ENCODE peak calls at places on chromosomes 4 and X, in five cellular contexts. E, C, A, M and R are unnamed samples.
A peak's percentile ranks its signal among the peaks of the same experiment; 100 is the strongest.

GRCh38 chr4:100421356-100421978 is 96.4 kb downstream of the EMCN start:
- DNase-seq in E (peak; percentile 47), A (peak; percentile 31), M (no peak), C (no peak), R (peak; percentile 31)

GRCh38 chr4:153067376-153067775 is 131.3 kb downstream of the FHDC1 start:
- DNase-seq in C (no peak), M (no peak), E (peak; percentile 29), A (peak; percentile 45), R (no peak)

GRCh38 chrX:71235482-71235881 is 12.5 kb downstream of the GJB1 start:
- DNase-seq in C (no peak), M (no peak), E (no peak), A (no peak), R (no peak)

GRCh38 chrX:136620780-136621179 is 27.2 kb upstream of the CD40LG start:
- DNase-seq in C (no peak), A (no peak), M (no peak), E (no peak), R (no peak)

GRCh38 chr4:26238426-26238781 is 82.4 kb upstream of the RBPJ start:
- DNase-seq in M (no peak), E (no peak), A (no peak), C (no peak), R (no peak)

GRCh38 chr4:1329408-1330371 is 17.3 kb upstream of the UVSSA start:
- DNase-seq in M (no peak), C (no peak), E (peak; percentile 89), A (no peak), R (no peak)

GRCh38 chr4:73740353-73740778 is at the start of gene CXCL8:
- DNase-seq in A (peak; percentile 91), M (peak; percentile 38), E (peak; percentile 94), C (no peak), R (peak; percentile 76)

GRCh38 chr4:173448103-173448502 is 49.2 kb upstream of the SCRG1 start:
- DNase-seq in M (no peak), C (peak; percentile 89), A (peak; percentile 55), E (no peak), R (no peak)

GRCh38 chr4:8078109-8078494 is 80.5 kb downstream of the ABLIM2 start:
- DNase-seq in C (no peak), E (no peak), M (no peak), A (no peak), R (no peak)

GRCh38 chr4:1720163-1720983 is 750 bp downstream of the TMEM129 start:
- DNase-seq in A (peak; percentile 28), M (no peak), E (peak; percentile 30), C (peak; percentile 53), R (peak; percentile 80)

GRCh38 chrX:39049975-39050374 is 248.7 kb downstream of the MID1IP1 start:
- DNase-seq in A (no peak), C (no peak), M (no peak), E (no peak), R (no peak)
- TF ChIP-seq CTCF in A (no peak), C (no peak), M (no peak), E (no peak), R (no peak)

GRCh38 chrX:75226280-75226679 is 47.6 kb upstream of the UPRT start:
- DNase-seq in A (no peak), E (no peak), M (no peak), C (no peak), R (no peak)

GRCh38 chrX:75230296-75230695 is 43.6 kb upstream of the UPRT start:
- DNase-seq in C (no peak), M (no peak), E (peak; percentile 1), A (no peak), R (no peak)

GRCh38 chrX:75229774-75230173 is 44.1 kb upstream of the UPRT start:
- DNase-seq in A (no peak), M (no peak), E (no peak), C (no peak), R (no peak)

DNA sequence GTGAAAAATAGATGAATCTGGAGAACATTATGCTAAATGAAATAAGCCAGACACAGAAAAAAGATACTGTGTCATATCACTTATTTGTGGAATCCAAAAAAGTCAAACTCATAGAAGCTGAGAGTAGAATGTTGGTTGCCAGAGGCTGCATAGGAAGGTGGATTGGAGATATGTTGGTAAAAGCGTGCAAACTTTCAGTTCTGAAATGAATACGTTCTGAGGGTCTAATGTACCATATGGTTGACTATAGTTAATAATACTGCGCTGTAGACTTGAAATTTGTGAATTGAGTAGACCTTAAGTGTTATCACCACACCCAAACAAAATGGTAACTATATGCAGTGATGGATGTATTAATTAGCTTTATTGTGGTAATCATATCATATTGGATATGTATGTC is 45.0 kb upstream of the UPRT start:
- DNase-seq in C (no peak), E (no peak), A (no peak), M (no peak), R (no peak)
- TF ChIP-seq CTCF in C (no peak), E (no peak), A (no peak), M (no peak), R (no peak)

DNA sequence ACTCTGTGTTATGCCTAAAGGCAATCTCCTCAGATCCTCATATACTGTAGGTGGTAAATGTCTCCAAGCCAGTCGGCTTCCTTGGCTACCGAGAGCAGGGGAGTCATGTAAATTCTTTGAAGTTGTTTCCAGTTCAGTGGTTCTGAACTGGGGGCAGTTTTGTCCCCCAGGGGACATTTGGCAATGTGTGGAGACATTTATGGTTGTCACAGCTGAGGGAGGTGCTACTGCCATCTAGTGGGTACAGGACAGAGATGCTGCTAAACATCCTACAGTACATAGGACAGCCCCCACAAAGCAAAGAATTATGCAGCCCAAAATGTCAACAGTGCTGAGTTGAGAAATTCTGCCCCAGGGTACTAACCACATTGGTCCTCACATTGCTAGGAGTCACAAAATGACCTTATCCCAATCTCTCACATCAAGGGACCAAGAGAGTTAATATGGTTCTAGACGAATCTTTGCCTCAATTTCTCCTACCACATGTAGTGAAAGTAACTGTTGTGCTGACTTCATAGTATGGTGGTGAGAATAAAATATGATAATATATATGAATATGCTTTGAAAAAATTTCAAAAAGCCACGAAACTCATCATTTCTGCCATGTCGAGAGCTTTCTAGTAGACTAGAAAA is 104.4 kb upstream of the ARHGAP24 start:
- DNase-seq in C (peak; percentile 69), E (peak; percentile 64), A (peak; percentile 18), M (no peak), R (peak; percentile 69)
- TF ChIP-seq CTCF in C (peak; percentile 96), E (peak; percentile 96), A (peak; percentile 57), M (peak; percentile 75), R (peak; percentile 69)

DNA sequence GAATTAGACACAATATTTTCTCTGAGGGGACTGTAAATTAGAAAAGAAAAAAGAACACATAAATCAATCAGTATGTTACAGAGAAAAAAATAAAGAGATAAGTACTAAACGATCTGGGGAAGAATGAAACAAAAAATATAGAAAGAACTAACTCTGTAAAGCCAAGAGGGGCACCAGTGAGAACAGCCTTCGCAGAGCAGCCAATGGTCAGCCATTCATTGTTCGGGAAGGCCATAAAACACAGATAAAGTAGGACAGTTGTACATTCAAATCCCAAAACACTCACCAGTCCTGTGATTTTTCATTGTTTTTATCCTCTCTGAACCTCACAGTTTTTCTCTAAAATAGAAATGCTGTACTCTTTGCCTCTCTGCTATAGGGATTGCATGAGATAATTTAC is 127.9 kb downstream of the NEK1 start:
- DNase-seq in E (no peak), A (peak; percentile 15), M (no peak), C (no peak), R (no peak)
- TF ChIP-seq CTCF in E (no peak), A (peak; percentile 28), M (no peak), C (peak; percentile 32), R (no peak)

DNA sequence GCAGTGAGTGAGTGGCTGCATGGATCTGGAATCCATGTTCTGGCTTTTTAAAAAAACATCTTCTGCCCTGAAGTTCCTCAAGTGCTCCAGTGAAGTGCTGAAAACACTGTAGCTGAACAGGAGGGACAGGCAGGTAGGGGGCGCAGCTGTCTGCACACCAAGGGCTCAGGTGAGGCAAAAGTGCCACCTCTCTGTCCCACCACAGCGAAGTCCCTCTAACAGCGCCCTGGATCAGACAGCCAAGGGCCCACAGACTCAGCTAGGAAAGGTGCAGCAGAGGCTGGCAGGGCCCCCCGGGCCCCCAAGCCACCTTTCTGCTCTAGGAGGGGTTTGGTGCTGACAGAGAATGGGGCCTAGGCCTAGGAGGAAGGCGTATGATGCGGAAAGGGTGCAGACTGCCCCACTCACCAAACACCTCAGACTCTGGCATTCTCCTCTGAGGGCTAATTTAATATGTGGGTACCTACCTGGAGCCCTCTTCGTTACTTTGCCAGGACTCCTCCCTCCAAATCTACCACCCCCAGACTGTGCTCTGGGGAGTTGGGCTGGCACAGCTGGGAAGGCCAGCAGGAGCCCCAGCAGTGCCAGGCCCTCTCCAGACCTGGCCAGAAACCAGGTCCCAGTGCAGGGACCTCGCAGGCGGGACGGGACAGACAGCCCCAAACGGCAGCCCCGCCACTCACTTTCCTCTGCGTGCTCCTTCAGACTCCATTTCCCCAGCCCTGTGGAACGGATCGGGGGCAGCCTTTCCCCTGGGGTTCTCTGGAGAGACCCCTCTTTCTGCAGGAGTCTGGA is 73.7 kb downstream of the ENPP6 start:
- DNase-seq in M (no peak), A (no peak), C (no peak), E (no peak), R (no peak)
- TF ChIP-seq CTCF in M (no peak), A (no peak), C (no peak), E (no peak), R (no peak)

DNA sequence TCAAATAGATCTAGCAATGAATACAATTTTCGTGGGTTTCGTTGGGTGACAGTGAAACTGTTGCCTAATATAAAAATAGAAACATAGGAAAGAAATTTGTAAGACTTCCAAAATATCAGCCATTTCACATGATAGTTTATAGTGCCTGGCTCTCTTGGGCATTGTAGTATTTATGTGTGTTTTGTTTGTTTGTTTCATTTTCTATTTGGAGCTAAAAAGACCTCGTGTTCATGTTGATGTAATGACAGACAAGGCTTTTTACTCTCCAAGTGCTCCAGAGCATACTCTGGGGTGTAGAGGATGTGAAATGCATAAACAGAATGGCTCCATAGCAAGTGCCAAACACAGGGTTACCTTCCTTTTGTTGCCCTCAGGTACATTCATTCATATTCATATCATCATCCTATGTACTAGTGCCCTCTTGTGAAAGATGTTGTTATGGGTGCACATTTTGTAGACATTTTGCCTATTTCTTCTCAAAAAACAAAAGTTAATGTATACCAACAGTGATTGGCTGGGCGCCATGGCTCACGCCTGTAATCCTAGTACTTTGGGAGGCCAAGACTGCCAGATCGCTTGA is 100.7 kb upstream of the AMOT start:
- DNase-seq in M (no peak), E (peak; percentile 1), C (peak; percentile 3), A (peak; percentile 1), R (no peak)
- TF ChIP-seq CTCF in M (no peak), E (no peak), C (no peak), A (peak; percentile 28), R (no peak)

GRCh38 chrX:20685652-20686051 is 418.9 kb upstream of the RPS6KA3 start:
- DNase-seq in C (no peak), A (no peak), E (no peak), M (no peak), R (no peak)

GRCh38 chrX:20681691-20682090 is 415.0 kb upstream of the RPS6KA3 start:
- DNase-seq in C (no peak), E (no peak), A (no peak), M (no peak), R (no peak)

GRCh38 chrX:20686256-20686655 is 419.5 kb upstream of the RPS6KA3 start:
- DNase-seq in A (no peak), M (no peak), C (no peak), E (no peak), R (no peak)

DNA sequence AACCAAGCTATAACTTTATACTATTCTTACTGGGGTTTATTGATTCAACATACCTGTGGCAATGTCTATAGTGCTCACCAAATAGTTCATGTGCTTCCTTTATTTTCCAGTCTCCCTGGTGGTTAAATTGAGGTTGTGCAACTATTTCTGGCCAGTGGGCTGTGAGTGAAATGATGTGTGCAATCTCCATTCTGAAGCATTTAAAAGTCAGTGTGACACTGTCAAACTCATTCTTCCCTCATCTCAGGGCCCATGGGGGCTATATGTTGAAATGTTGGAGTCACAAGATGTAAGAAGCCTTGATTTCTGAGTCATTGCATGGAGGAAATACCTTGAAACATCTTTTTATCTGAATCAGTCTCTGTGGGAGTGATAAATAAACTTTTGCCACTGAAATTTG is 414.3 kb upstream of the RPS6KA3 start:
- DNase-seq in M (no peak), A (no peak), C (no peak), E (no peak), R (peak; percentile 2)
- TF ChIP-seq CTCF in M (no peak), A (no peak), C (peak; percentile 26), E (peak; percentile 6), R (no peak)